ENCODE peak calls at places on chromosome 1, in eight cellular contexts. W is spleen, P is NB4, F is H54, Z is A549, R is IMR-90, Y is transverse colon, U is GM12891. S is an unnamed sample.
A peak's percentile ranks its signal among the peaks of the same experiment; 100 is the strongest.

GRCh38 chr1:50977575-50978143 is 7.6 kb downstream of the CDKN2C start:
- DNase-seq in W (peak; percentile 86), P (peak; percentile 67), F (no peak), Z (no peak), R (peak; percentile 52), Y (peak; percentile 58), U (peak; percentile 34), S (peak; percentile 46)

GRCh38 chr1:56019922-56020321 is 559.4 kb downstream of the PLPP3 start:
- DNase-seq in W (no peak), P (no peak), F (no peak), Z (no peak), R (no peak), Y (no peak), U (no peak), S (no peak)

GRCh38 chr1:156746381-156746715 is 5.1 kb downstream of the HDGF start:
- DNase-seq in W (no peak), P (no peak), F (no peak), Z (no peak), R (no peak), Y (no peak), U (no peak), S (no peak)

GRCh38 chr1:119316870-119317416 is 51.6 kb upstream of the HAO2 start:
- DNase-seq in W (no peak), P (peak; percentile 11), F (no peak), Z (peak; percentile 3), R (no peak), Y (no peak), U (no peak), S (no peak)

GRCh38 chr1:68116643-68117235 is 66.3 kb upstream of the DIRAS3 start:
- DNase-seq in W (no peak), P (peak; percentile 49), F (no peak), Z (peak; percentile 20), R (peak; percentile 61), Y (peak; percentile 52), U (no peak), S (peak; percentile 72)

GRCh38 chr1:66527688-66528087 is 6.3 kb upstream of the SGIP1 start:
- DNase-seq in W (no peak), P (no peak), F (no peak), Z (no peak), R (peak; percentile 96), Y (no peak), U (no peak), S (no peak)

GRCh38 chr1:164794310-164794709 is 235.3 kb downstream of the PBX1 start:
- DNase-seq in W (no peak), P (peak; percentile 59), F (peak; percentile 56), Z (peak; percentile 41), R (peak; percentile 94), Y (no peak), U (no peak), S (no peak)

GRCh38 chr1:221478050-221478949 is 263.6 kb downstream of the DUSP10 start:
- DNase-seq in W (no peak), P (peak; percentile 69), F (peak; percentile 26), Z (peak; percentile 34), R (peak; percentile 91), Y (peak; percentile 33), U (peak; percentile 14), S (peak; percentile 29)

GRCh38 chr1:59885160-59885832 is 41.3 kb downstream of the CYP2J2 start:
- DNase-seq in W (no peak), P (no peak), F (no peak), Z (no peak), R (no peak), Y (no peak), U (no peak), S (no peak)

GRCh38 chr1:219173758-219174671 is at the start of gene LYPLAL1:
- DNase-seq in W (peak; percentile 98), P (peak; percentile 92), F (peak; percentile 63), Z (peak; percentile 82), R (peak; percentile 89), Y (peak; percentile 91), U (peak; percentile 61), S (peak; percentile 95)

GRCh38 chr1:153750026-153750995 is 22.5 kb downstream of the INTS3 start:
- DNase-seq in W (no peak), P (no peak), F (no peak), Z (no peak), R (no peak), Y (no peak), U (no peak), S (no peak)

GRCh38 chr1:157993179-157994080 is at the start of gene KIRREL1:
- DNase-seq in W (peak; percentile 70), P (peak; percentile 9), F (peak; percentile 55), Z (no peak), R (peak; percentile 65), Y (peak; percentile 50), U (no peak), S (peak; percentile 11)

GRCh38 chr1:12064073-12064969 is 1.2 kb downstream of the TNFRSF8 start:
- DNase-seq in W (no peak), P (no peak), F (no peak), Z (no peak), R (no peak), Y (no peak), U (no peak), S (no peak)

GRCh38 chr1:12069616-12070244 is 6.6 kb downstream of the TNFRSF8 start:
- DNase-seq in W (no peak), P (no peak), F (no peak), Z (no peak), R (no peak), Y (no peak), U (no peak), S (no peak)

GRCh38 chr1:12067900-12068821 is 5.1 kb downstream of the TNFRSF8 start:
- DNase-seq in W (no peak), P (no peak), F (peak; percentile 52), Z (no peak), R (peak; percentile 81), Y (no peak), U (no peak), S (no peak)

GRCh38 chr1:12063141-12064072 is at the start of gene TNFRSF8:
- DNase-seq in W (no peak), P (peak; percentile 52), F (no peak), Z (no peak), R (peak; percentile 35), Y (no peak), U (no peak), S (peak; percentile 17)

GRCh38 chr1:12065872-12066271 is 2.8 kb downstream of the TNFRSF8 start:
- DNase-seq in W (no peak), P (peak; percentile 51), F (no peak), Z (no peak), R (no peak), Y (no peak), U (no peak), S (no peak)
- TF ChIP-seq POLR2A in W (no peak), P (no peak), F (no peak), Z (no peak), R (no peak), Y (no peak), U (no peak), S (no peak)

GRCh38 chr1:25997759-25998074 is at the start of gene PAFAH2:
- DNase-seq in W (peak; percentile 89), P (no peak), F (no peak), Z (no peak), R (no peak), Y (no peak), U (no peak), S (no peak)
- TF ChIP-seq POLR2A in W (no peak), P (peak; percentile 32), F (no peak), Z (peak; percentile 5), R (no peak), Y (peak; percentile 60), U (peak; percentile 55), S (peak; percentile 50)

DNA sequence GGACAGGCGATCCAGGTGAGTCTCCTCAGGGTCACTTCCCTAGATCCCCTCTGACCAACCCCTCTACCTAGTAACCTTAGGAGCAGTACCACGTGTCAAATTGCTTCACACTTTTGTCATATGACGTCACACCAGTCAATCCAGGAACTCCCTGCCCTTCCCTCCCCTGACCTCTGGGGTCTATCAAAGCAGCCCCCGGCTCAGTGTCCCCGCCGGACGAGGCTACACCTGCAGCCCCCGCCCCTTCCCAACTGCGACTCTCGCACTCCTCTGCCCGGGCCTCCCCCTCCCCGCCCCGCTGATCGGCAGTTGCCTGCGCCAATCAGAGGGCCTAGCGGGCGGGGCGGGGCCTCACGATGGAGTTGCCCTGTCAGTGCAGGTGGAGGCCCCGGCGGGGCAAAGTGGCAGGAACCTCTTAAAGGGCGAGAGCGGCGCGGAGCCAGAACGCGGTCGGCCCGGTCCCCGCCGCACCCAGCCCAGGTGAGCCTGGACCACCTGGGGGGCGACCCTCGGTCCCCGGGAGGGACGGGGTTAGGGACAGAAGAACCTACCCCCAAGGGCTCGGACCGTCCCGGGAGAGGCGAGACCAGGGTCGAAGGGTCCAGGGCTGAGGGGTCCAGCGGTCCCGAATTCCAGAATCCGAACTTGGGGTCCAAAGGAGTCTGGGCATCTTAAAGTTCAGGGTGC is 27.5 kb upstream of the EPB41 start:
- DNase-seq in W (peak; percentile 97), P (peak; percentile 90), F (peak; percentile 85), Z (peak; percentile 93), R (peak; percentile 48), Y (peak; percentile 93), U (peak; percentile 98), S (peak; percentile 93)
- TF ChIP-seq POLR2A in W (peak; percentile 8), P (peak; percentile 63), F (no peak), Z (no peak), R (no peak), Y (peak; percentile 84), U (no peak), S (peak; percentile 81)

GRCh38 chr1:151281225-151281968 is 702 bp upstream of the ZNF687 start:
- DNase-seq in W (peak; percentile 97), P (peak; percentile 98), F (peak; percentile 96), Z (peak; percentile 96), R (peak; percentile 97), Y (peak; percentile 97), U (peak; percentile 80), S (peak; percentile 99)

GRCh38 chr1:151284013-151284577 is 2.0 kb downstream of the ZNF687 start:
- DNase-seq in W (no peak), P (no peak), F (no peak), Z (no peak), R (no peak), Y (no peak), U (no peak), S (no peak)

GRCh38 chr1:151286619-151287340 is 4.7 kb downstream of the ZNF687 start:
- DNase-seq in W (no peak), P (no peak), F (no peak), Z (no peak), R (no peak), Y (no peak), U (no peak), S (no peak)

GRCh38 chr1:151282883-151283725 is 1.0 kb downstream of the ZNF687 start:
- DNase-seq in W (peak; percentile 90), P (peak; percentile 61), F (no peak), Z (peak; percentile 43), R (no peak), Y (peak; percentile 41), U (no peak), S (peak; percentile 63)

DNA sequence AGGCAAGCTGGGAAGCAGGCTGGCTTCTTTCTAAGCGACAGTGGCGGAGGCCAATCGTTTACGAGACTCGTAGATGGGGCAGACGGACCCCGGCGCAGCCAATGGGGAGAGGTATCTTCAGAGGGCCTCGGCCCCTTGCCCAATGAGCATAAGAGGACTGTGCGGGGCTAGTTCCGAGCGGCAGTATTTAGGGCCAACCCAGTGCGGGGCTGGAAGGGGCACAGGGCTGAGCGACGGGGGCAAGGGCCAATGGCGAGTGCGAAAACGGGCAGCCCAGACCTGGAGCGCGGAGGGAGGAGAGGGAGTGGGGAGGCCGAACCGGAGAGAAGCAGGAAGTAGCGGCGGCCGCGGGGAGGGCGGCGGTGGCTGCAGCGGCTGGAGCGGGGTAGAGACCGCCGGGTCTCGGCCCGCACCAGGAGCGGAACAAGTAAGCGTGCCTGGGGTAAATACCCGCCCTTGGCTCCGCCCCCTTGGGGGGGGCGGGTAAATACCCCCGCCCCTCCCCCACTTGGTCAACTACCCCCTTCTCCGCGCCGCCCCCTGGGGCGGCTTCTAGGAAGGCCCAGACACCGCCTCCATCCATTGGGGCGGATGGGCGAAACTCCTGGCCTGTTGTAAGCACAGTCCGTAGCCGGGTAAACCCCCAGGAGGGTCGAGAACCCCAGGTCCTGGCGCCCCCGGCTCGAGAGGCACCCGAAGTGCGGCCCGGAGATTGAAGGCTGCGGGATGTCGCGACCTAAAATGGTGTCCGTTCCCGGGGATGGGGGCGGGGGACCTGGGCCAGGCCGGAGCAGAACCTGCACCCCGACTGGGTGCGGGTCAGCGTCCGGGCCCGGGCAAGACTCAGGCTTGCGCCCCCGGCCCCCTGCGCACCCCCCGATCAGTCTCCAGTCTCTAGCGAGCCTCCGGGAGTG is at the start of gene ZNF687:
- DNase-seq in W (peak; percentile 100), P (peak; percentile 100), F (peak; percentile 100), Z (peak; percentile 100), R (peak; percentile 100), Y (peak; percentile 100), U (peak; percentile 99), S (peak; percentile 100)
- TF ChIP-seq POLR2A in W (peak; percentile 85), P (peak; percentile 63), F (peak; percentile 89), Z (peak; percentile 64), R (peak; percentile 64), Y (peak; percentile 85), U (peak; percentile 67), S (peak; percentile 71)